ENCODE peak calls at places on chromosomes 3 and 15, in four cellular contexts. One of them, this sample, is unnamed.

GRCh38 chr3:15877813-15878212 is 80.0 kb upstream of the ANKRD28 start:
- DNase-seq in A549: no peak
- DNase-seq in lung: no peak
- DNase-seq in tibial nerve: no peak
- DNase-seq in this sample: no peak

GRCh38 chr3:17156864-17157263 is 272.1 kb downstream of the PLCL2 start:
- DNase-seq in tibial nerve: no peak
- DNase-seq in A549: no peak
- DNase-seq in lung: no peak
- DNase-seq in this sample: no peak

GRCh38 chr15:70411464-70411863 is 313.7 kb upstream of the TLE3 start:
- DNase-seq in A549: no peak
- DNase-seq in lung: no peak
- DNase-seq in tibial nerve: no peak
- DNase-seq in this sample: no peak

GRCh38 chr3:133576169-133576568 is 2.7 kb downstream of the CDV3 start:
- DNase-seq in tibial nerve: no peak
- DNase-seq in lung: no peak
- DNase-seq in A549: no peak
- DNase-seq in this sample: no peak

GRCh38 chr3:46663611-46664135 is 29.8 kb downstream of the ALS2CL start:
- DNase-seq in tibial nerve: no peak
- DNase-seq in lung: no peak
- DNase-seq in A549: peak
- DNase-seq in this sample: no peak

GRCh38 chr3:22729981-22730380 is 473.1 kb upstream of the UBE2E2 start:
- DNase-seq in tibial nerve: no peak
- DNase-seq in A549: peak
- DNase-seq in lung: no peak
- DNase-seq in this sample: no peak

GRCh38 chr3:150545419-150546225 is 674 bp downstream of the SERP1 start:
- DNase-seq in tibial nerve: peak
- DNase-seq in A549: peak
- DNase-seq in lung: no peak
- DNase-seq in this sample: peak

GRCh38 chr3:153513236-153513635 is 351.2 kb downstream of the RAP2B start:
- DNase-seq in tibial nerve: no peak
- DNase-seq in lung: no peak
- DNase-seq in A549: peak
- DNase-seq in this sample: no peak

GRCh38 chr15:58179741-58180381 is 41.7 kb downstream of the AQP9 start:
- DNase-seq in tibial nerve: no peak
- DNase-seq in lung: no peak
- DNase-seq in A549: no peak
- DNase-seq in this sample: no peak

GRCh38 chr15:35626531-35626930 is 80.6 kb upstream of the DPH6 start:
- DNase-seq in A549: no peak
- DNase-seq in lung: no peak
- DNase-seq in tibial nerve: no peak
- DNase-seq in this sample: no peak

DNA sequence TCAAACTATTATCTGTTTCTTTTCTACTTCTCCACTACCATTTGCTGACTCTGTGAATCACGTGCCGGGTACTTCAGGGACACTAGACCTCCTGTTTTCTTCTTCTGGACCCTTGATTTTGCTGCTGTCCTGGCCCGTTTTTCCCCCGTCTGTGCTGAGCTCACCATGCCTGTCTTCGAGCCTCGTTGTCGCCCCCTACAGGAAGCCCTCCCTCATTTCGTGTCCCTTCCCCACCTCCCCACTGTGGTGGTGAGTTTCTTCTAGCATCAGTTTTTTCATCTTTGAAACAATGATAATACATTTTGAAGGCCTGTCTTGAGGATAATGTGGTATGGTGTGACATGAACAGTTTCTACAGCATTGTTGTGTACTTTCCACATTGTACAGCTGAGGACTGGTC is 12.8 kb downstream of the GABRG3 start:
- DNase-seq in A549: peak
- DNase-seq in tibial nerve: no peak
- DNase-seq in lung: no peak
- DNase-seq in this sample: no peak
- TF ChIP-seq CTCF in A549: no peak
- TF ChIP-seq CTCF in tibial nerve: no peak
- TF ChIP-seq CTCF in lung: no peak
- TF ChIP-seq CTCF in this sample: no peak

DNA sequence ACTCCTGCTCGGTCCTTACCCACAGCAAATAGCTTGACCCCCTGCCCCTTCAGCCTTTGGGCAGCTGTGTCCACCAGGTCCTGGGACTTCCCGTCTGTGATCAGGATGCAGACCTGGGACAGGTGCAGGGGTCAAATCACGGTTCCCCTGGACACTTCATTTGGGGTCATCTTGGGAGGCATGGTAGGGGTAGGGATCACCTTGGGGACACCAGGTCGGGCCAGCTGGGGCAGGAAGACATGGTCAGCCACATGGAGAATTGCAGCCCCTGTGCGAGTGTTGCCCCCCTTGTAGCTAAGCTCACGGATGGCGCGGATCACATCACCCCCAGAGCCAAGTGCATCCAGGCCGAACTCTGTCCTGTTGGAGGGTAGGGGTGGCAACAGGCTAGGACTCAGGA is 1.8 kb downstream of the COL7A1 start:
- DNase-seq in lung: no peak
- DNase-seq in A549: no peak
- DNase-seq in tibial nerve: no peak
- DNase-seq in this sample: no peak
- H3K4me3 ChIP-seq in lung: no peak
- H3K4me3 ChIP-seq in A549: peak
- H3K4me3 ChIP-seq in tibial nerve: no peak
- H3K4me3 ChIP-seq in this sample: no peak

GRCh38 chr3:172201990-172202318 is 162.6 kb downstream of the FNDC3B start:
- DNase-seq in tibial nerve: no peak
- DNase-seq in A549: no peak
- DNase-seq in lung: no peak
- DNase-seq in this sample: no peak
- TF ChIP-seq CTCF in tibial nerve: no peak
- TF ChIP-seq CTCF in A549: no peak
- TF ChIP-seq CTCF in lung: no peak
- TF ChIP-seq CTCF in this sample: no peak

DNA sequence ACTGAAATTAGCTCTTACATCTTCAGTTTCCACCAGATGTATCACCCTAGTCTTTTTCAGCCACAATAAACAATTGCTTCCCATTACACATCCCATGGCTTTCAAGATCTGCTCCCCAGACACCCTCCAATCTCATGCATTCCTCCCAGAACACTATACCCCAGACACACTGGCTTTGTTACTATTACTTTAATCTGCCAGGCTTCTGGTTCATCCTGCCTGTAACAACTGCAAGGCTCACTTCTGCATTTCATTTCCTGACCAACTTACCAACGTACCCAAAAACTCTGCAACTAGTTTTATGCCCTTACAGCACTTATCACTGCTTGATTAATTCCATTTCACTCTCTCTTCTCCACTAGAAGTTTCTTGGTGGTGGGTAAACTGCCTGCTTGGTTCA is 2.9 kb downstream of the RPL22L1 start:
- DNase-seq in lung: no peak
- DNase-seq in tibial nerve: no peak
- DNase-seq in A549: no peak
- DNase-seq in this sample: no peak
- H3K4me3 ChIP-seq in lung: no peak
- H3K4me3 ChIP-seq in tibial nerve: no peak
- H3K4me3 ChIP-seq in A549: peak
- H3K4me3 ChIP-seq in this sample: no peak

DNA sequence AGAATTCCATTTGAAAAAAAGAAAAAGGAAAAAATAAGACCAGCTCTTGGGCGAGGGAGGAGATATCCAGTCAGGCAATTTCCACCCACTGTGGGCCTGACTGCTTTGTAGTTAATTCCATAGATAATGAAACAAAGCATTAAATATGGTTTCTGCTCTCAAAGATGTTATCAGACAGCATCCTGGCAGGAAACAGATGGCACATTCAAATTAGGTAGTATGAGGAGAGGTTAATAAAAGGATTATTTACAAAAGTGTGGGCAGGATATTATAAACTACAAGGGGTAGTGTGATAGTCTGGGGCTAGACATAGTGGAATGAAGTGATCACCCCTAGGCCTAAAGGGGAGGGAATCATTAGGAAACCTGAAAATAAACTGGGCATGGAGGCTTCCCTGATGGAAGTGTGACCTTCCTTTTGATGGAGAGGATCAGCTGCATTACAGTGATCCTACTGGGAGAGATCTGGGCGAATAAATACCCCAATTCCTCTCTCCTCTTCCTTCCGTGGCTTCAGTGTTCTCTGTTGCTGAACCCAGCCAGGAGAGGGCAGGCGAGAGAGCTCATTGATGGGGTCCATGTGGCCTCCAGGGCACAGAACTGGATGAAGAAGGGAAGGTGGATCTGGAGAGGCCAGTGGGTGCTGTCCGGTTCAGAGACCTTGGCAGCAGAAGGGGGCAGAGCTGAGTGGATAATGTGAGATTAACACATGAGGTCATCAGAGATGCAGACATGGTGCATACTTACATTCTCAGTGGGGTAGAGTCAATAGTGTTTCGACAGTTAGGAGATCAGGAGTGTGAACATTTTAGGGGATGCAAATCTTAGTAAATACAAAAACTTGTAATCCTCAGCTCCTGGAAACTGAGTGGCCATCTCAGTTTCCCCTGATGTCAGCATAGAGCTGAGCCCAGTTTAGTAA is 193.5 kb downstream of the CLSTN2 start:
- DNase-seq in tibial nerve: no peak
- DNase-seq in lung: no peak
- DNase-seq in A549: peak
- DNase-seq in this sample: no peak
- TF ChIP-seq CTCF in tibial nerve: no peak
- TF ChIP-seq CTCF in lung: no peak
- TF ChIP-seq CTCF in A549: peak
- TF ChIP-seq CTCF in this sample: peak

GRCh38 chr15:63803106-63803886 is 30.5 kb downstream of the HERC1 start:
- DNase-seq in A549: no peak
- DNase-seq in lung: no peak
- DNase-seq in tibial nerve: no peak
- DNase-seq in this sample: no peak

GRCh38 chr15:63801910-63802309 is 31.8 kb downstream of the HERC1 start:
- DNase-seq in lung: no peak
- DNase-seq in tibial nerve: no peak
- DNase-seq in A549: no peak
- DNase-seq in this sample: no peak

GRCh38 chr15:63800245-63800644 is 33.5 kb downstream of the HERC1 start:
- DNase-seq in lung: no peak
- DNase-seq in A549: no peak
- DNase-seq in tibial nerve: no peak
- DNase-seq in this sample: no peak

GRCh38 chr15:63801171-63801570 is 32.6 kb downstream of the HERC1 start:
- DNase-seq in lung: no peak
- DNase-seq in A549: no peak
- DNase-seq in tibial nerve: no peak
- DNase-seq in this sample: no peak

GRCh38 chr15:63800739-63801138 is 33.0 kb downstream of the HERC1 start:
- DNase-seq in A549: no peak
- DNase-seq in tibial nerve: no peak
- DNase-seq in lung: no peak
- DNase-seq in this sample: no peak
- H3K4me3 ChIP-seq in A549: no peak
- H3K4me3 ChIP-seq in tibial nerve: no peak
- H3K4me3 ChIP-seq in lung: no peak
- H3K4me3 ChIP-seq in this sample: no peak

GRCh38 chr15:77749236-77749997 is 116.7 kb upstream of the LINGO1 start:
- DNase-seq in lung: no peak
- DNase-seq in tibial nerve: no peak
- DNase-seq in A549: no peak
- DNase-seq in this sample: no peak
- TF ChIP-seq CTCF in lung: no peak
- TF ChIP-seq CTCF in tibial nerve: no peak
- TF ChIP-seq CTCF in A549: no peak
- TF ChIP-seq CTCF in this sample: no peak

GRCh38 chr3:59922226-59922625 is 872.4 kb upstream of the CFAP20DC start:
- DNase-seq in lung: no peak
- DNase-seq in A549: no peak
- DNase-seq in tibial nerve: no peak
- DNase-seq in this sample: no peak
- H3K4me3 ChIP-seq in lung: no peak
- H3K4me3 ChIP-seq in A549: no peak
- H3K4me3 ChIP-seq in tibial nerve: no peak
- H3K4me3 ChIP-seq in this sample: no peak

DNA sequence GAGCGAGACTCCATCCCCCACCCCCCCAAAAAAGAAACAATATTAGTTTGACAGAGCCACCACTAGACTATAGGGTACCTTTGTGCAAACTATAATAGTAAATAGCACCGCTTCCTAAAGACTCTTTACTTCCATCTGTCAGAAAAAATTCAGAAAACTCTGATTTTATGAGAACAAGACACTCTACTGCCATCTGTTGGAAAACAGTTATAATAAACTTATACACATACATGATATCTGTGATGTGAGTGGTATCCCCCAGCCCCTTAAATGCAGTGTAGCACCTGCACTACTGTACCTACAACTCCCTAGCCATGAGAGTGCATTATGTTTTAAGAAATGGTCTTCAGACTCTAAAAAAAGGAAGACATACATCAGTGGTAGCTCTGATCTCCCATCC is 47.1 kb upstream of the CTDSPL start:
- DNase-seq in tibial nerve: no peak
- DNase-seq in lung: no peak
- DNase-seq in A549: no peak
- DNase-seq in this sample: no peak
- TF ChIP-seq CTCF in tibial nerve: no peak
- TF ChIP-seq CTCF in lung: no peak
- TF ChIP-seq CTCF in A549: peak
- TF ChIP-seq CTCF in this sample: no peak

GRCh38 chr3:175007316-175007715 is 148.2 kb downstream of the NAALADL2 start:
- DNase-seq in tibial nerve: no peak
- DNase-seq in A549: no peak
- DNase-seq in lung: no peak
- DNase-seq in this sample: no peak

GRCh38 chr3:175003590-175003989 is 144.5 kb downstream of the NAALADL2 start:
- DNase-seq in A549: no peak
- DNase-seq in lung: no peak
- DNase-seq in tibial nerve: no peak
- DNase-seq in this sample: no peak

GRCh38 chr3:175005881-175006280 is 146.7 kb downstream of the NAALADL2 start:
- DNase-seq in lung: no peak
- DNase-seq in A549: no peak
- DNase-seq in tibial nerve: no peak
- DNase-seq in this sample: no peak

GRCh38 chr3:175002732-175003143 is 143.6 kb downstream of the NAALADL2 start:
- DNase-seq in A549: no peak
- DNase-seq in lung: no peak
- DNase-seq in tibial nerve: no peak
- DNase-seq in this sample: no peak

GRCh38 chr3:175005193-175005592 is 146.1 kb downstream of the NAALADL2 start:
- DNase-seq in lung: no peak
- DNase-seq in A549: no peak
- DNase-seq in tibial nerve: no peak
- DNase-seq in this sample: no peak
- H3K4me3 ChIP-seq in lung: no peak
- H3K4me3 ChIP-seq in A549: no peak
- H3K4me3 ChIP-seq in tibial nerve: no peak
- H3K4me3 ChIP-seq in this sample: no peak